ENCODE peak calls at places on chromosome 1, in eight cellular contexts. One of them, this sample, is unnamed.

GRCh38 chr1:45395582-45395981 is 55.3 kb upstream of the MUTYH start:
- DNase-seq in gastrocnemius medialis: no peak
- DNase-seq in breast epithelium: no peak
- DNase-seq in A673: no peak
- DNase-seq in choroid plexus epithelial cell: no peak
- DNase-seq in BJ: no peak
- DNase-seq in adrenal gland: no peak
- DNase-seq in psoas muscle: no peak
- DNase-seq in this sample: no peak

GRCh38 chr1:87224209-87224608 is 104.5 kb upstream of the LMO4 start:
- DNase-seq in BJ: peak
- DNase-seq in gastrocnemius medialis: no peak
- DNase-seq in adrenal gland: no peak
- DNase-seq in A673: peak
- DNase-seq in choroid plexus epithelial cell: peak
- DNase-seq in psoas muscle: no peak
- DNase-seq in breast epithelium: no peak
- DNase-seq in this sample: peak

GRCh38 chr1:183604048-183604808 is 14.0 kb upstream of the NCF2 start:
- DNase-seq in psoas muscle: no peak
- DNase-seq in A673: peak
- DNase-seq in gastrocnemius medialis: no peak
- DNase-seq in adrenal gland: no peak
- DNase-seq in choroid plexus epithelial cell: peak
- DNase-seq in BJ: peak
- DNase-seq in breast epithelium: no peak
- DNase-seq in this sample: peak

GRCh38 chr1:9239622-9240401 is 5.2 kb downstream of the H6PD start:
- DNase-seq in psoas muscle: peak
- DNase-seq in choroid plexus epithelial cell: peak
- DNase-seq in adrenal gland: peak
- DNase-seq in A673: no peak
- DNase-seq in BJ: no peak
- DNase-seq in breast epithelium: no peak
- DNase-seq in gastrocnemius medialis: peak
- DNase-seq in this sample: peak

GRCh38 chr1:169741666-169742394 is 8.0 kb upstream of the SELE start:
- DNase-seq in A673: peak
- DNase-seq in gastrocnemius medialis: no peak
- DNase-seq in breast epithelium: no peak
- DNase-seq in adrenal gland: no peak
- DNase-seq in choroid plexus epithelial cell: peak
- DNase-seq in psoas muscle: no peak
- DNase-seq in BJ: peak
- DNase-seq in this sample: peak

GRCh38 chr1:228312091-228312764 is 94.4 kb downstream of the TRIM11 start:
- DNase-seq in breast epithelium: no peak
- DNase-seq in BJ: no peak
- DNase-seq in psoas muscle: no peak
- DNase-seq in A673: no peak
- DNase-seq in choroid plexus epithelial cell: no peak
- DNase-seq in adrenal gland: no peak
- DNase-seq in gastrocnemius medialis: peak
- DNase-seq in this sample: no peak

GRCh38 chr1:2208309-2209239 is 14.0 kb upstream of the FAAP20 start:
- DNase-seq in gastrocnemius medialis: no peak
- DNase-seq in psoas muscle: peak
- DNase-seq in choroid plexus epithelial cell: peak
- DNase-seq in A673: no peak
- DNase-seq in breast epithelium: no peak
- DNase-seq in BJ: peak
- DNase-seq in adrenal gland: no peak
- DNase-seq in this sample: peak

GRCh38 chr1:4601986-4602385 is 52.4 kb upstream of the AJAP1 start:
- DNase-seq in breast epithelium: peak
- DNase-seq in gastrocnemius medialis: no peak
- DNase-seq in choroid plexus epithelial cell: no peak
- DNase-seq in A673: no peak
- DNase-seq in psoas muscle: no peak
- DNase-seq in adrenal gland: no peak
- DNase-seq in BJ: no peak
- DNase-seq in this sample: no peak

GRCh38 chr1:82503805-82504204 is 703.1 kb downstream of the ADGRL2 start:
- DNase-seq in A673: peak
- DNase-seq in breast epithelium: no peak
- DNase-seq in gastrocnemius medialis: no peak
- DNase-seq in choroid plexus epithelial cell: no peak
- DNase-seq in adrenal gland: no peak
- DNase-seq in BJ: no peak
- DNase-seq in psoas muscle: no peak
- DNase-seq in this sample: peak

GRCh38 chr1:153308540-153308939 is 4.2 kb downstream of the PGLYRP3 start:
- DNase-seq in psoas muscle: no peak
- DNase-seq in adrenal gland: no peak
- DNase-seq in breast epithelium: no peak
- DNase-seq in gastrocnemius medialis: no peak
- DNase-seq in A673: no peak
- DNase-seq in choroid plexus epithelial cell: no peak
- DNase-seq in BJ: no peak
- DNase-seq in this sample: no peak

GRCh38 chr1:108643492-108644333 is 17.2 kb downstream of the HENMT1 start:
- DNase-seq in A673: peak
- DNase-seq in gastrocnemius medialis: no peak
- DNase-seq in BJ: peak
- DNase-seq in psoas muscle: no peak
- DNase-seq in choroid plexus epithelial cell: peak
- DNase-seq in breast epithelium: no peak
- DNase-seq in adrenal gland: peak
- DNase-seq in this sample: peak

GRCh38 chr1:108644984-108645383 is 15.9 kb downstream of the HENMT1 start:
- DNase-seq in BJ: no peak
- DNase-seq in psoas muscle: no peak
- DNase-seq in gastrocnemius medialis: no peak
- DNase-seq in choroid plexus epithelial cell: no peak
- DNase-seq in adrenal gland: no peak
- DNase-seq in breast epithelium: no peak
- DNase-seq in A673: no peak
- DNase-seq in this sample: no peak

GRCh38 chr1:108645479-108646184 is 15.3 kb downstream of the HENMT1 start:
- DNase-seq in breast epithelium: no peak
- DNase-seq in choroid plexus epithelial cell: no peak
- DNase-seq in BJ: no peak
- DNase-seq in A673: no peak
- DNase-seq in gastrocnemius medialis: no peak
- DNase-seq in psoas muscle: no peak
- DNase-seq in adrenal gland: no peak
- DNase-seq in this sample: peak

GRCh38 chr1:108646661-108647269 is 14.1 kb downstream of the HENMT1 start:
- DNase-seq in gastrocnemius medialis: peak
- DNase-seq in choroid plexus epithelial cell: peak
- DNase-seq in A673: peak
- DNase-seq in psoas muscle: peak
- DNase-seq in BJ: peak
- DNase-seq in breast epithelium: no peak
- DNase-seq in adrenal gland: peak
- DNase-seq in this sample: peak

DNA sequence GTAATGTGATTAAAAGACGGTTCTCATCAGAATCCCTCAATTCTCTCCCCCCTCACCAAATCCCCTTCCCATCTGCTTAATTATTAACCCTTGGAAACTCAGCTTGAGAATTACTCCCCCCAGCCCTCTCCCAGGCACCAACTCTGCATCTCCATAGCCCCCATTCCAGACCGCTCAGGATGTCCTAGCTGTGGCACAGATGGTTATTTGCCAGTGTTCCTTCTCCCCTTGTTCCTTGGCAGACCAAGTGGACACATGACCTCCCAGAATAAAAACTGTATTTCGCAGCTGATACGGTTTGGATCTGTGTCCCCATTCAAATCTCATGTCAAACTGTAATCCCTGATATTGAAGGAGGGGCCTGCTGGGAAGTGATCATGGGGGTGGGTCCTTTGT is 14.6 kb downstream of the HENMT1 start:
- DNase-seq in choroid plexus epithelial cell: no peak
- DNase-seq in adrenal gland: no peak
- DNase-seq in gastrocnemius medialis: no peak
- DNase-seq in breast epithelium: no peak
- DNase-seq in BJ: no peak
- DNase-seq in psoas muscle: no peak
- DNase-seq in A673: no peak
- DNase-seq in this sample: no peak
- H3K4me3 ChIP-seq in choroid plexus epithelial cell: no peak
- H3K4me3 ChIP-seq in adrenal gland: no peak
- H3K4me3 ChIP-seq in gastrocnemius medialis: no peak
- H3K4me3 ChIP-seq in breast epithelium: no peak
- H3K4me3 ChIP-seq in BJ: no peak
- H3K4me3 ChIP-seq in psoas muscle: no peak
- H3K4me3 ChIP-seq in A673: no peak
- H3K4me3 ChIP-seq in this sample: no peak

DNA sequence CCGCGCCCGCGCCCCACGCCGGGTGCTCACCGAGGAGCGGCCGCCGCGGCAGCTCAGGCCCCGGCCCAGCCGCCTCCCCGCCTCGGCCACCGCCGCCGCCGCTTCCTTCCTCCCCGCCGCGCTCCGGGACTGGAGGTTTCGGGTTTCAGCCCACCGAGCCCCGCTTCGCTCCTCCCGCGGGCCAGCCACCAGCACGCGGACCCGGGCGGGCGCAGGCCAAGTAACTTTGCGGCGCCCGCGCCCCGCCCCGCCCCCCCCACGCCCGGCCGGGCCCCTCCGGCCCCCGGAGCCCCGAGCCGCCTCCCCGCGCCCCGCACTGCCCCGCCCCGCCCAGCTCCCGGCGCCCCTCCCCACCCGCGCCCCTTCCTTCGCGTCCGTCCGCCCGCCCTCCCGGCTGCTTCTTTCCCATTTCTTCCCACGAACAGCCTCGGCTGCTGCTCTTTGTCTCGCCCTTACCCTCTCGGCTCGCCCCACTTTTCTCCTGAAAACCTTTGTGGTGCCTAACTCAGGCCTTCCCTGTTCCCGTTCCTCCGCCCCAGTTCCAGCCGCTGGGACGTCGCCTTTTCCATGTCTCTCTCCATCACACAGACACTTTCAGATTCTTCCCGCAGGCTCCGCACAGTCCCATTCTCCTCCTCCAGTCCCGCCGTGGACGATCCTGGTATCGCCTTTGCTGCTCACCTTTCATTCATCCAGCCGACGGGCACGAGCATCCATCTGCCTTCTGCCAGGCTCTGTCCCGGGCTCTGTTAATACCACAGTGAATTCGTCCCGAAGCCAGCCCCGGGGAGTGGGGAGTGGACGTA is at the start of gene GPR161:
- DNase-seq in choroid plexus epithelial cell: peak
- DNase-seq in BJ: no peak
- DNase-seq in gastrocnemius medialis: no peak
- DNase-seq in A673: peak
- DNase-seq in psoas muscle: peak
- DNase-seq in adrenal gland: peak
- DNase-seq in breast epithelium: no peak
- DNase-seq in this sample: peak
- TF ChIP-seq CTCF in choroid plexus epithelial cell: no peak
- TF ChIP-seq CTCF in BJ: no peak
- TF ChIP-seq CTCF in gastrocnemius medialis: no peak
- TF ChIP-seq CTCF in A673: no peak
- TF ChIP-seq CTCF in psoas muscle: no peak
- TF ChIP-seq CTCF in adrenal gland: no peak
- TF ChIP-seq CTCF in breast epithelium: no peak
- TF ChIP-seq CTCF in this sample: peak

DNA sequence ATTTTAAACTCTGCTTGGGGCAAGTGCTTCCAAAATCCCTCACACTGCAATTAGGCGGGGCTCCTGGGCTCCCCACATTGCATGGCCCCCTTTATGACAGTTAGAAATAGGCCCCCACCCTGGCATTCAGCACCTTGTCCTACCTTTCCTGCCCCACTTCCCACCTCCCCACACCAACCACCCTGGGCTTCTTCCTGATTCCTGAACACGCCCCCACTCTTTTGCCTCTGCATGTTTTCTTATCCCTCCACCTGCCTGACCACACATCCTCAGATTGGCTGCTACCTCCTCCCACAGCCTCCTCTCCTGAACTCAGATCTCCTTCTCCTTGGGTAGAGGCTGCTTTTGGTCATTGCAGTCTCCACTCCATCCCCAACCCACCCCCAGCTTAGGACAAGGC is 1.5 kb downstream of the MOB3C start:
- DNase-seq in choroid plexus epithelial cell: no peak
- DNase-seq in BJ: no peak
- DNase-seq in psoas muscle: no peak
- DNase-seq in breast epithelium: no peak
- DNase-seq in adrenal gland: no peak
- DNase-seq in gastrocnemius medialis: no peak
- DNase-seq in A673: no peak
- DNase-seq in this sample: no peak
- H3K4me3 ChIP-seq in choroid plexus epithelial cell: no peak
- H3K4me3 ChIP-seq in BJ: no peak
- H3K4me3 ChIP-seq in psoas muscle: peak
- H3K4me3 ChIP-seq in breast epithelium: peak
- H3K4me3 ChIP-seq in adrenal gland: no peak
- H3K4me3 ChIP-seq in gastrocnemius medialis: peak
- H3K4me3 ChIP-seq in A673: no peak
- H3K4me3 ChIP-seq in this sample: peak

GRCh38 chr1:52911541-52911940 is 10.0 kb downstream of the ECHDC2 start:
- DNase-seq in adrenal gland: no peak
- DNase-seq in breast epithelium: no peak
- DNase-seq in psoas muscle: no peak
- DNase-seq in gastrocnemius medialis: no peak
- DNase-seq in A673: no peak
- DNase-seq in choroid plexus epithelial cell: no peak
- DNase-seq in BJ: no peak
- DNase-seq in this sample: no peak

GRCh38 chr1:52913014-52913413 is 8.5 kb downstream of the ECHDC2 start:
- DNase-seq in adrenal gland: no peak
- DNase-seq in BJ: no peak
- DNase-seq in A673: no peak
- DNase-seq in choroid plexus epithelial cell: no peak
- DNase-seq in psoas muscle: no peak
- DNase-seq in gastrocnemius medialis: no peak
- DNase-seq in breast epithelium: no peak
- DNase-seq in this sample: no peak

GRCh38 chr1:52915211-52915854 is 6.2 kb downstream of the ECHDC2 start:
- DNase-seq in psoas muscle: no peak
- DNase-seq in BJ: no peak
- DNase-seq in breast epithelium: no peak
- DNase-seq in adrenal gland: no peak
- DNase-seq in A673: no peak
- DNase-seq in choroid plexus epithelial cell: no peak
- DNase-seq in gastrocnemius medialis: no peak
- DNase-seq in this sample: no peak

GRCh38 chr1:52914463-52914862 is 7.1 kb downstream of the ECHDC2 start:
- DNase-seq in breast epithelium: no peak
- DNase-seq in psoas muscle: no peak
- DNase-seq in BJ: no peak
- DNase-seq in adrenal gland: no peak
- DNase-seq in A673: no peak
- DNase-seq in gastrocnemius medialis: no peak
- DNase-seq in choroid plexus epithelial cell: no peak
- DNase-seq in this sample: no peak

DNA sequence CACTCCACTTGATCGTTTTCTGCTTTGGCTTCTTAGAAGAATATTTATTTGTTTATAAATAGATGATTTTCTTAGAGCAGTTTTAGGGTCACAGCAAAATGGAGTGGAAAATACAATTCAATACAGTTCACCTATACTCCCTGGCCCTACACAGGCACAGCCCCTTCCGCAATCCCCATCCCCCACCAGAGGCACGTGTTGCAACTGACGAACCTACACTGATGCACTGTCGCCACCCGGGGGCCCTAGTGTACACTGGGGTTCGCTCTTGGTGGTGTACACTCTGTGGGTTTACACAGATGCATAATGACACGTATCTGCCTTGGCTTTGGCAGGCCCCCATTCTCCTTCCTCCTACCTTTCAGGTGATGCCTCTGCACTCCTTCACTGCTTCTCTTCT is 8.0 kb downstream of the ECHDC2 start:
- DNase-seq in choroid plexus epithelial cell: no peak
- DNase-seq in gastrocnemius medialis: no peak
- DNase-seq in psoas muscle: no peak
- DNase-seq in BJ: no peak
- DNase-seq in adrenal gland: no peak
- DNase-seq in breast epithelium: no peak
- DNase-seq in A673: peak
- DNase-seq in this sample: no peak
- TF ChIP-seq CTCF in choroid plexus epithelial cell: peak
- TF ChIP-seq CTCF in gastrocnemius medialis: no peak
- TF ChIP-seq CTCF in psoas muscle: no peak
- TF ChIP-seq CTCF in BJ: no peak
- TF ChIP-seq CTCF in adrenal gland: no peak
- TF ChIP-seq CTCF in breast epithelium: no peak
- TF ChIP-seq CTCF in A673: peak
- TF ChIP-seq CTCF in this sample: no peak

This sample was measured in fibroblast of the aortic adventitia.